ENCODE peak calls at places on chromosomes 3 and 15, in nine cellular contexts. R is HFFc6, E is WERI-Rb-1, D is GM12865, N is CD14-positive monocyte, I is OCI-LY7, V is AG09319, B is cardiac muscle cell, K is GM06990. O is an unnamed sample.

GRCh38 chr15:99139276-99139675 is 34.4 kb downstream of the SYNM start:
- DNase-seq in I (no peak), E (no peak), K (no peak), B (no peak), V (no peak), R (no peak), D (no peak), N (no peak), O (no peak)

GRCh38 chr15:90889736-90890456 is 5.6 kb downstream of the FES start:
- DNase-seq in K (no peak), D (no peak), R (no peak), E (no peak), N (peak), V (no peak), B (no peak), I (no peak), O (no peak)

GRCh38 chr15:41928637-41929620 is 35.1 kb upstream of the SPTBN5 start:
- DNase-seq in D (peak), V (no peak), N (no peak), R (no peak), K (peak), B (no peak), I (no peak), E (no peak), O (peak)

GRCh38 chr15:89111961-89112340 is 23.7 kb downstream of the ABHD2 start:
- DNase-seq in E (no peak), I (no peak), N (no peak), K (no peak), V (no peak), R (no peak), D (no peak), B (no peak), O (no peak)

GRCh38 chr3:140159646-140160045 is 224.7 kb downstream of the CLSTN2 start:
- DNase-seq in D (no peak), R (no peak), I (no peak), B (no peak), N (no peak), E (no peak), V (no peak), K (no peak), O (no peak)

GRCh38 chr15:90412356-90413194 is 24.5 kb downstream of the IQGAP1 start:
- DNase-seq in B (peak), I (peak), K (no peak), R (peak), D (peak), V (no peak), N (peak), E (no peak), O (no peak)

GRCh38 chr3:64291956-64292355 is 66.7 kb upstream of the PRICKLE2 start:
- DNase-seq in K (no peak), D (no peak), E (no peak), V (peak), B (peak), I (no peak), R (peak), N (no peak), O (no peak)

GRCh38 chr3:19825175-19825574 is 108.8 kb downstream of the EFHB start:
- DNase-seq in K (no peak), R (no peak), N (no peak), E (no peak), I (no peak), B (no peak), V (no peak), D (no peak), O (no peak)

DNA sequence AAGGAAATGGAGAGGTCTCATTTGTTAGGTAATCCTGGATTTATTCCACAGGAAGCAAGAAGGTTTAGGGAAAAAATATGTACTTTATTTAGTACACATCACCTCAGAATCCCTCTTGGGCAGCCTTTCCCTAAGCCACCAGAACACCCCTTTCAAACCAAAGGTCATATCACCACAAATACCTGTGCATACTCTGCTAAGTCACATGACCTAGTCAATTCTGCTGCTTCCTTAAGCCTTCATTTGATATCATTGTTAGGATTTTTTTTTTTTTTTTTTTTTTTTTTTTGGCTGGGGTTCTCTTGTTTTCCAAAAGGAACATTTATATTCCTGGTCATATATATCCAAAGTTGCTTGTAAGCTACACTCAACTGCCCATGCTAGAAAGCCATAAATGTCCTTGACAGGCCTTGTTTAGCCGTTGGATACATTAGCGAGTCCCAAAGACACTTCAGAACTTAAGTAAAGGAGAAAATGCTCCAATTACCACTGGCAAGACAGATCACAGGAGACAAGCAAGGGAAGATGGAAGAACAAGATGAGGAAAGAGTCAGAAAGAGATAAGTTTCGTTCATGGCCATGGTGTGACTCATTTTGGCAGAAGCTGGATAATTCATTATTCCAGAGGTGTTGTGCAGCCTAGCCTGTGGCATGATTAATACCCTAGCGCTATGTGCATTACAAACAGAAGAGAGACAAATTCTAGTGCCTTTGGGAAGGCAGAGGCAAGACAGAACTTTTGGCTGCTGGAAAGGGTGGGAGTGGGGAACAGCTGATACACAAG is 155.6 kb upstream of the SLC2A2 start:
- DNase-seq in K (no peak), E (no peak), N (no peak), R (no peak), I (no peak), D (no peak), B (peak), V (no peak), O (no peak)
- TF ChIP-seq CTCF in K (no peak), E (no peak), N (no peak), R (no peak), I (no peak), D (no peak), B (no peak), V (no peak), O (no peak)

GRCh38 chr15:74041311-74041756 is 41.0 kb downstream of the GOLGA6A start:
- DNase-seq in B (peak), D (no peak), I (no peak), V (no peak), R (no peak), N (no peak), E (no peak), K (no peak), O (no peak)

GRCh38 chr15:74041777-74042435 is 40.4 kb downstream of the GOLGA6A start:
- DNase-seq in N (no peak), B (no peak), K (no peak), E (no peak), V (no peak), D (no peak), I (no peak), R (no peak), O (no peak)

GRCh38 chr15:74038707-74039655 is 43.4 kb downstream of the GOLGA6A start:
- DNase-seq in B (peak), V (no peak), E (no peak), I (no peak), N (no peak), R (peak), D (no peak), K (no peak), O (no peak)

GRCh38 chr15:74039656-74040010 is 42.7 kb downstream of the GOLGA6A start:
- DNase-seq in R (no peak), N (no peak), D (no peak), B (no peak), V (no peak), E (no peak), I (no peak), K (no peak), O (no peak)

DNA sequence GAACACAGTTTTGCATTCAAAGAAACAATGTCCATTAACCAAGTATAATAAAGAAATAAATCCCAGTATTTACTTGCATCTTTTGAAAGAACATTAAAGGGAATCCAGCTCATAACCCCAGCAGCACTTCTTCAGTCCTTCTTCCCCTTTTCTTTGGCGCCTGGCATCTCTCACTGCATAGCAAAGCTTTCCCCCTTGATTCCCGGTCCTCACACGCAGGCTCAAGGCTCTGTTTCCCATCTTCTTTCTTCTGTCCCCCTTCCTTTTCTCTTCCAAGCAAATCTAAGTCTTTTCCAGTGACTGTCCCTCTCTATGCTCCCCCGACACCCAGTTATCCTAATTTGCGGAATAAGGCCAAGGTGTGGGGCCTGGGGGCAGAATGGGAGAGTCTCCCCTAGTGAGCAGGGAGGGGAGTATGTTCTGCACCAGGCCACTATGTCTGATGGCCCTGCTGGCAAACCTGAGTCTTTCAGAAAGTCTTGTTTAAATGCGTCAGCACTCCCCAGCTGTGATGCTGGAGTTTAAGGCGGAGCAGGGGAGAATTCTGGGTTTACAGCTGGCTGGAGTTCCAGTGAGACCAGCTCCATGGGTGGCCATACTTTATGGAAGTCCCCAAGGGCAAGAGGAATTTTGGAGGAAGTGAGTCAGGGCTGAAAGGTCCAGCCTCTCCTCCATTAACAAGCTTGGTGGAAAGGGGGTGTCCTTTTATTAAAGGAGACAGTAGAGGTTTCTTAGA is 42.1 kb downstream of the GOLGA6A start:
- DNase-seq in R (peak), E (no peak), V (peak), N (no peak), K (no peak), B (peak), D (no peak), I (no peak), O (no peak)
- TF ChIP-seq CTCF in R (peak), E (no peak), V (no peak), N (no peak), K (no peak), B (peak), D (no peak), I (no peak), O (no peak)

DNA sequence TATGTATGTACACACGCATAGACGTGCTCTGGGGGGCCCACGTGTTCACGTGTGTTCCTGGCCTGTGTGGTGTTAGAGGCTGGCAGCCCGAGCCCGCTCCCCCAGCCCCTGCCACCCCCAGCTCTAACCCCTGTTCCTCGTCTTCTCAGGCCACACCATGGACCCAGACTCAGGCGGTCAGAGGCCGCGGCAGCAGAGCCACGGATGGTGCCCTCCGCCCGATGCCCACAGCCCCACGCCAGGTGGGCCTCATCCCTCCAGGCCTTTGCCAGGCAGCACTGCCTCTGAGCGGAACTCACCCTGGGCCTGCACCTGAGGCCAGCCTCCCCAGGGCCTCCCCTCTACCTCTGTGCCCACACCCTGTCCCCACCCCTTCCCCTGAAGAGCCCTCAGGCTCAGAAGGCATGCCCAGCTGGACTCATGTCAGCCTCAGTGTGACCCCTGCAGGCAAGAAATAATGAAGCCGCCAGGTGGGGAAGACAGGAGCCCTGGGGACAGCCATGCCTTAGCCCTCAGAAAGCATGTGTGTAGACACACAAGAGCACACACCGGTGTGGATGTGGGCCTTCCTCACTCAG is 16.4 kb upstream of the GNAT1 start:
- DNase-seq in I (no peak), K (no peak), D (no peak), B (no peak), E (no peak), V (no peak), N (no peak), R (no peak), O (no peak)
- TF ChIP-seq CTCF in I (no peak), K (no peak), D (no peak), B (no peak), E (no peak), V (no peak), N (no peak), R (no peak), O (no peak)

GRCh38 chr15:83794209-83794608 is 140.3 kb downstream of the ADAMTSL3 start:
- DNase-seq in E (no peak), V (no peak), N (no peak), K (no peak), B (no peak), D (no peak), R (no peak), I (no peak), O (no peak)
- TF ChIP-seq CTCF in E (no peak), V (no peak), N (no peak), K (no peak), B (no peak), D (no peak), R (no peak), I (no peak), O (no peak)